ENCODE peak calls at places on chromosomes 6 and 20, in eight cellular contexts. N is prostate gland, Q is spleen, I is GM23338, O is stomach, G is sigmoid colon, J is GM12878, V is HL-60. H is an unnamed sample.

GRCh38 chr6:54993294-54993693 is 146.7 kb downstream of the FAM83B start:
- DNase-seq in N (no peak), Q (no peak), I (no peak), O (no peak), G (no peak), J (no peak), V (no peak), H (no peak)

GRCh38 chr6:15246217-15247211 is 645 bp downstream of the JARID2 start:
- DNase-seq in N (no peak), Q (peak), I (no peak), O (no peak), G (no peak), J (no peak), V (no peak), H (no peak)

GRCh38 chr6:111922454-111923297 is 49.4 kb upstream of the FYN start:
- DNase-seq in N (no peak), Q (no peak), I (no peak), O (no peak), G (no peak), J (no peak), V (peak), H (no peak)

GRCh38 chr6:38649744-38650143 is 10.0 kb upstream of the BTBD9 start:
- DNase-seq in N (no peak), Q (no peak), I (no peak), O (no peak), G (no peak), J (no peak), V (no peak), H (no peak)

GRCh38 chr6:153024401-153025017 is 22.0 kb upstream of the MTRF1L start:
- DNase-seq in N (peak), Q (no peak), I (peak), O (peak), G (no peak), J (peak), V (no peak), H (no peak)

GRCh38 chr6:10529231-10529801 is 8.2 kb downstream of the GCNT2 start:
- DNase-seq in N (peak), Q (no peak), I (no peak), O (peak), G (no peak), J (no peak), V (no peak), H (peak)

GRCh38 chr6:148104131-148104530 is 238.5 kb upstream of the SASH1 start:
- DNase-seq in N (no peak), Q (no peak), I (no peak), O (no peak), G (no peak), J (no peak), V (no peak), H (no peak)

GRCh38 chr6:3664641-3665041 is 86.9 kb downstream of the PXDC1 start:
- DNase-seq in N (peak), Q (no peak), I (peak), O (no peak), G (no peak), J (no peak), V (no peak), H (peak)

GRCh38 chr20:55744896-55745295 is 260.4 kb downstream of the CBLN4 start:
- DNase-seq in N (no peak), Q (no peak), I (no peak), O (no peak), G (no peak), J (no peak), V (no peak), H (no peak)

GRCh38 chr20:49045440-49046086 is 549 bp upstream of the CSE1L start:
- DNase-seq in N (peak), Q (peak), I (peak), O (peak), G (peak), J (no peak), V (peak), H (no peak)

GRCh38 chr20:49043000-49043399 is 3.1 kb upstream of the CSE1L start:
- DNase-seq in N (peak), Q (no peak), I (no peak), O (no peak), G (no peak), J (no peak), V (no peak), H (no peak)

DNA sequence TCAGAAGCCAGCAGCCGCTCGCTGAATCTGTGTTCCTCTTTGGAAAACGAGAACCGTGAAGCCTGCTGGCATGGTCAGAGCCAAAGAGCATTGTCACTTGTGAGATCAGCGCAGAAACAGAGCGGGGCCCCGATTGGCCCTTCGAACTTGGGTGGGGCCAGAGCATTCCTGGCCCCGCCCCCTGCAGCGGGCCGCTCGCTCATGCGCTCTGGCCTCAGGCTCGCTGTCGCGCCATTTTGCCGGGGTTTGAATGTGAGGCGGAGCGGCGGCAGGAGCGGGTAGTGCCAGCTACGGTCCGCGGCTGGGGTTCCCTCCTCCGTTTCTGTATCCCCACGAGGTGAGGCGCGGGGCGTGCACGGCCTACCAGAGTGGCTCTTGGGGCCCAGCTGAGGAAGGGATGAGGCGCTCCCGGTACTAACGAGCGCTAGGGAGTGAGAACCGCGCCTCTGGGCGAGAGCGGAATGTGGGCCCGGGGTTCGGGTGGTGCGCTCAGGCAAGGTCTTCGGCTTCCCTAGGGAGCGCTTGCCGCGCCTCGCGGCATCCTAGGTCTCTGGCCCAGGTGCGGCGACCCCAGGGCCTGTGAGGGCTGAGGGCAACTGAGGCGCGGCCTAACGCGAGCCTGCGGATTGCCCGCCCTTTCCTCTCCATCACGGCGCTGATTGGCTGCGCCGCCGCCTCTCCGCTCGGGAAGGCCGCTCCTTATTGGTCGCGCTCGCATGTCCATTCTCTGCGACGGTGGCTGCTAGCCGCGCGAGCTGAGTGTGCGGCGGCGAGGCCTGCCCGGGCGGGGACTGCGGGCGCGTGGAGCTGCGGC is at the start of gene CSE1L:
- DNase-seq in N (peak), Q (peak), I (peak), O (peak), G (peak), J (peak), V (peak), H (peak)
- TF ChIP-seq CTCF in N (peak), Q (peak), I (no peak), O (no peak), G (peak), J (no peak), V (no peak), H (peak)

GRCh38 chr20:62353289-62354030 is 13.7 kb downstream of the LAMA5 start:
- DNase-seq in N (no peak), Q (no peak), I (no peak), O (no peak), G (no peak), J (no peak), V (no peak), H (no peak)
- H3K27ac ChIP-seq in N (peak), Q (peak), I (no peak), O (peak), G (peak), J (no peak), V (no peak), H (peak)

GRCh38 chr6:137494967-137495595 is 887 bp upstream of the OLIG3 start:
- DNase-seq in N (no peak), Q (no peak), I (peak), O (no peak), G (no peak), J (no peak), V (no peak), H (no peak)
- TF ChIP-seq POLR2AphosphoS5 in N (no peak), Q (no peak), I (no peak), O (no peak), G (no peak), J (no peak), V (no peak), H (no peak)

GRCh38 chr6:158759966-158760617 is 59.1 kb downstream of the EZR start:
- DNase-seq in N (no peak), Q (no peak), I (no peak), O (no peak), G (no peak), J (no peak), V (no peak), H (no peak)
- TF ChIP-seq CTCF in N (no peak), Q (no peak), I (no peak), O (no peak), G (no peak), J (no peak), V (no peak), H (no peak)

GRCh38 chr20:59413326-59413865 is 113.0 kb downstream of the EDN3 start:
- DNase-seq in N (no peak), Q (no peak), I (no peak), O (no peak), G (peak), J (no peak), V (no peak), H (no peak)

GRCh38 chr20:59412251-59412650 is 111.8 kb downstream of the EDN3 start:
- DNase-seq in N (no peak), Q (no peak), I (no peak), O (no peak), G (peak), J (no peak), V (no peak), H (no peak)

GRCh38 chr20:59412896-59413295 is 112.5 kb downstream of the EDN3 start:
- DNase-seq in N (no peak), Q (no peak), I (peak), O (no peak), G (peak), J (no peak), V (no peak), H (no peak)

GRCh38 chr20:59415224-59415623 is 114.8 kb downstream of the EDN3 start:
- DNase-seq in N (no peak), Q (no peak), I (no peak), O (no peak), G (peak), J (no peak), V (no peak), H (no peak)

DNA sequence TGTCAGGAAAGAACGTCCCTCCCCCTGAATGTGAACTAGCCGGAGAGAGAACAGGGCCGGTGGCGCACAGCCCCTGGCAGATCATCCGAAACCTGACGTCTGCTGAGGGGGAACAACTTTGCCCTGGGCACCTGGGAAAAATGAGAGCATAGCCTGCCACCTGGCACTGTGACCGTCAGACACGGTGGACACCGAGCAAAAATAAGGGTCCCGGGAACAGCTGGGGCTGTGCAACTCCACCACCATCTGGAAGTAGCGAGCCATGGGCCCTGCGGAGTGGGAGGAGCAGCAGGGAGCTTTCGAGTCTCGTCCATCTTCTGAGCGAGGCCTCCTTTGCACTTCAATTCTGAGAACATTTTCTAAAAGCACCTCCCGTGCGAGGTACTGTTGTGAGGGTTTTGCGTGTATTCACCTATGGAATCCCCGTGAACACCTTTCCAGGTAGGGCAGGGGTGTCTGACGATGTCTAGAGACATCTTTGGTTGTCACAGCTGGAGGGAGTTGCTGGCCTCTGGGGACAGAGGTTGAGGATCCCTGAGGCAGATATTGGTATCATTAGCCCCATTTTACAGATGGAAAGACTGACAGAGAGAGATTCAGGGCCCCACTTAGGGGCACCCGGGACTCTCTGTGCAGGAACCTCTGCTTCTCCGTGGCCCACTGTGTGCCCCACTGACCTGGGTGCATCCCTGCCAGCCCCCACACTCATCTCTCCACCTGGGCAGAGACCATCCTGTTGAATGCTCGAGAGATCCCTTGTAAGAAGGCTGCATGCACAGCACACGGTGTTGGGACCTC is 111.0 kb downstream of the EDN3 start:
- DNase-seq in N (no peak), Q (no peak), I (no peak), O (no peak), G (peak), J (no peak), V (no peak), H (no peak)
- H3K27ac ChIP-seq in N (no peak), Q (no peak), I (no peak), O (no peak), G (no peak), J (no peak), V (no peak), H (no peak)